ENCODE peak calls at places on chromosomes 16 and 17, in five cellular contexts. One of them, this sample, is unnamed.

GRCh38 chr16:30949655-30950515 is 1.0 kb downstream of the ORAI3 start:
- DNase-seq in ascending aorta: peak
- DNase-seq in CD8-positive, alpha-beta memory T cell: no peak
- DNase-seq in CD8-positive, alpha-beta T cell: no peak
- DNase-seq in coronary artery: peak
- DNase-seq in this sample: peak

GRCh38 chr16:30902070-30902972 is 5.9 kb downstream of the CTF1 start:
- DNase-seq in ascending aorta: no peak
- DNase-seq in CD8-positive, alpha-beta memory T cell: peak
- DNase-seq in CD8-positive, alpha-beta T cell: no peak
- DNase-seq in coronary artery: no peak
- DNase-seq in this sample: no peak

GRCh38 chr16:1942810-1943726 is at the start of gene MSRB1:
- DNase-seq in ascending aorta: peak
- DNase-seq in CD8-positive, alpha-beta memory T cell: peak
- DNase-seq in CD8-positive, alpha-beta T cell: peak
- DNase-seq in coronary artery: peak
- DNase-seq in this sample: peak

GRCh38 chr16:70476272-70477020 is 22.1 kb downstream of the FCSK start:
- DNase-seq in ascending aorta: no peak
- DNase-seq in CD8-positive, alpha-beta memory T cell: no peak
- DNase-seq in CD8-positive, alpha-beta T cell: no peak
- DNase-seq in coronary artery: no peak
- DNase-seq in this sample: peak

GRCh38 chr17:948284-948852 is 31.2 kb downstream of the NXN start:
- DNase-seq in ascending aorta: no peak
- DNase-seq in CD8-positive, alpha-beta memory T cell: no peak
- DNase-seq in CD8-positive, alpha-beta T cell: no peak
- DNase-seq in coronary artery: no peak
- DNase-seq in this sample: no peak

GRCh38 chr17:29929006-29929543 is 953 bp downstream of the SSH2 start:
- DNase-seq in ascending aorta: no peak
- DNase-seq in CD8-positive, alpha-beta memory T cell: no peak
- DNase-seq in CD8-positive, alpha-beta T cell: no peak
- DNase-seq in coronary artery: no peak
- DNase-seq in this sample: peak

GRCh38 chr17:28712037-28712704 is 483 bp upstream of the PROCA1 start:
- DNase-seq in ascending aorta: peak
- DNase-seq in CD8-positive, alpha-beta memory T cell: peak
- DNase-seq in CD8-positive, alpha-beta T cell: no peak
- DNase-seq in coronary artery: no peak
- DNase-seq in this sample: no peak

GRCh38 chr17:81027038-81027437 is 7.9 kb upstream of the BAIAP2 start:
- DNase-seq in ascending aorta: no peak
- DNase-seq in CD8-positive, alpha-beta memory T cell: no peak
- DNase-seq in CD8-positive, alpha-beta T cell: no peak
- DNase-seq in coronary artery: no peak
- DNase-seq in this sample: no peak

GRCh38 chr16:61887903-61888302 is 148.3 kb downstream of the CDH8 start:
- DNase-seq in ascending aorta: no peak
- DNase-seq in CD8-positive, alpha-beta memory T cell: no peak
- DNase-seq in CD8-positive, alpha-beta T cell: no peak
- DNase-seq in coronary artery: no peak
- DNase-seq in this sample: peak

GRCh38 chr17:33290156-33290697 is 2.9 kb downstream of the ASIC2 start:
- DNase-seq in ascending aorta: no peak
- DNase-seq in CD8-positive, alpha-beta memory T cell: no peak
- DNase-seq in CD8-positive, alpha-beta T cell: no peak
- DNase-seq in coronary artery: no peak
- DNase-seq in this sample: no peak

GRCh38 chr17:8163978-8164814 is 1.4 kb upstream of the VAMP2 start:
- DNase-seq in ascending aorta: peak
- DNase-seq in CD8-positive, alpha-beta memory T cell: peak
- DNase-seq in CD8-positive, alpha-beta T cell: no peak
- DNase-seq in coronary artery: peak
- DNase-seq in this sample: no peak

GRCh38 chr17:57394375-57394774 is 138.1 kb downstream of the MSI2 start:
- DNase-seq in ascending aorta: no peak
- DNase-seq in CD8-positive, alpha-beta memory T cell: no peak
- DNase-seq in CD8-positive, alpha-beta T cell: no peak
- DNase-seq in coronary artery: no peak
- DNase-seq in this sample: no peak

GRCh38 chr17:57399690-57400089 is 143.4 kb downstream of the MSI2 start:
- DNase-seq in ascending aorta: no peak
- DNase-seq in CD8-positive, alpha-beta memory T cell: no peak
- DNase-seq in CD8-positive, alpha-beta T cell: no peak
- DNase-seq in coronary artery: no peak
- DNase-seq in this sample: no peak

GRCh38 chr17:57396515-57396921 is 140.2 kb downstream of the MSI2 start:
- DNase-seq in ascending aorta: no peak
- DNase-seq in CD8-positive, alpha-beta memory T cell: no peak
- DNase-seq in CD8-positive, alpha-beta T cell: no peak
- DNase-seq in coronary artery: no peak
- DNase-seq in this sample: no peak

GRCh38 chr17:57395721-57396321 is 139.5 kb downstream of the MSI2 start:
- DNase-seq in ascending aorta: no peak
- DNase-seq in CD8-positive, alpha-beta memory T cell: no peak
- DNase-seq in CD8-positive, alpha-beta T cell: no peak
- DNase-seq in coronary artery: no peak
- DNase-seq in this sample: no peak

DNA sequence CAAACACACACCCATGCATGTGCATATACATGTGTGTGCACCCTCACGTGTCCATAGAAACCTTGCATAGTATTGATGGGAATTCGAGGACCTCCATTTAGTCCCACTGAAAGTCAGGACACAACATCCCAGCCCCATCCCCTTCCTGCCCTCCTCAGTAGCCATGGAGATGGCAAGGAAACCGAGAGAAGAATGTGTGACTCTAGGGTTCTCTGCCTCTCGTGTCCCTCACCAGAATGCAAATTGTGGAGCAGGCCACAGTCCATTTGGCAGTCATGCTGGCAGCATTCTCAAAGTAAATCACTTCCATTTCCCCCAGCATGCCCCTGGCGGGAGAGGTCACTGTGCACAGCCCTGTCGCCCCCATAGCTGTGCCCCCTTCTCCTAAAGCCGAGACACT is 141.1 kb downstream of the MSI2 start:
- DNase-seq in ascending aorta: no peak
- DNase-seq in CD8-positive, alpha-beta memory T cell: no peak
- DNase-seq in CD8-positive, alpha-beta T cell: no peak
- DNase-seq in coronary artery: no peak
- DNase-seq in this sample: no peak
- H3K27ac ChIP-seq in ascending aorta: no peak
- H3K27ac ChIP-seq in CD8-positive, alpha-beta memory T cell: no peak
- H3K27ac ChIP-seq in CD8-positive, alpha-beta T cell: no peak
- H3K27ac ChIP-seq in coronary artery: no peak
- H3K27ac ChIP-seq in this sample: no peak

GRCh38 chr17:18949566-18949965 is 2.4 kb upstream of the SLC5A10 start:
- DNase-seq in ascending aorta: no peak
- DNase-seq in CD8-positive, alpha-beta memory T cell: no peak
- DNase-seq in CD8-positive, alpha-beta T cell: no peak
- DNase-seq in coronary artery: no peak
- DNase-seq in this sample: no peak

GRCh38 chr17:18953231-18953728 is 1.3 kb downstream of the SLC5A10 start:
- DNase-seq in ascending aorta: no peak
- DNase-seq in CD8-positive, alpha-beta memory T cell: no peak
- DNase-seq in CD8-positive, alpha-beta T cell: no peak
- DNase-seq in coronary artery: no peak
- DNase-seq in this sample: no peak

GRCh38 chr17:18948476-18949006 is 3.4 kb upstream of the SLC5A10 start:
- DNase-seq in ascending aorta: no peak
- DNase-seq in CD8-positive, alpha-beta memory T cell: no peak
- DNase-seq in CD8-positive, alpha-beta T cell: no peak
- DNase-seq in coronary artery: no peak
- DNase-seq in this sample: no peak

GRCh38 chr17:18951941-18952842 is at the start of gene SLC5A10:
- DNase-seq in ascending aorta: no peak
- DNase-seq in CD8-positive, alpha-beta memory T cell: no peak
- DNase-seq in CD8-positive, alpha-beta T cell: no peak
- DNase-seq in coronary artery: no peak
- DNase-seq in this sample: no peak

DNA sequence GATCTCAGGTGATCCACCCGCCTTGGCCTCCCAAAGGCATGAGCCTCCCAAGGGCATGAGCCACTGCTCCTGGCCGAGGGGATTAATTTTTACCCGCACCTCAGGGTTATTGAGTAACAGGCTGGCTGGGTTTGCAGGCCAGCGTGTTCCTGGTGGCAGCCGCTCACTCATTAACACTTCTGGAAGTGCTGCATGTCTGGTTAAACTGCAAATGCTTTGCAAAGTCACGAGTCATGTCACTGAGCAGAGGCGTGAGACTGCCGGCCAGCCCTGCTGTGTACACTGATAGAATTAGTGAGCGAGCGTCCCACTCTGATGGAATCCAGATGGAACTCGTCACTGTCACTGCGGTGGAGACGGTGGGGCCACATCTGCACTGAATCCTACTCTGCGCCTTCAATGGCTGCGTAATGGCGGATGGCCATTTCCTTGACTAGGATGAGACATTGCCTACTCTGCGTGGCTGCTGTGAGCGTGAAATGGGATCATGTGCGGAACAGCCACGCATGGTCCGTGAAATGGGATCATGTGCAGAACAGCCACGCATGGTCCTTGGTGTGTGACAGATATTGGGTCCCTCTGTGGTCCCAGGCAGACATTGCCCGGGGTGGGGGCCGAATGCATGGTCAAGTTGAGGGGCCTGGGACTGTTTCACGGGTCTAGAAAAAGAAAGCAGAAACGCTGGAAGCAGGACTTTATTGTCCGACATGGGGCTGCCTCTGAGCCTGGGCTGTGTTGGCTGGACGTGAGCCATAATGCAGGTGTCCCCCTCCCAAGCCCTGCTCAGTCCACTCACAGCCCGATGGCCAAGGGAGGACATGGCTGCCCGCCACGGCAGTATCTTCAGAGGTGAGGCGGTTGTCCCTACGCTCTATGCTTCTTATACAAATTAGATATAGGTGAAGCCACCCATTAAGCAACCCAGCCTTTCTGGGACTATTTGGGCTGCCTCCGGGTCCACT is 740 bp upstream of the SLC5A10 start:
- DNase-seq in ascending aorta: no peak
- DNase-seq in CD8-positive, alpha-beta memory T cell: no peak
- DNase-seq in CD8-positive, alpha-beta T cell: no peak
- DNase-seq in coronary artery: no peak
- DNase-seq in this sample: no peak
- H3K27ac ChIP-seq in ascending aorta: no peak
- H3K27ac ChIP-seq in CD8-positive, alpha-beta memory T cell: no peak
- H3K27ac ChIP-seq in CD8-positive, alpha-beta T cell: no peak
- H3K27ac ChIP-seq in coronary artery: no peak
- H3K27ac ChIP-seq in this sample: no peak

DNA sequence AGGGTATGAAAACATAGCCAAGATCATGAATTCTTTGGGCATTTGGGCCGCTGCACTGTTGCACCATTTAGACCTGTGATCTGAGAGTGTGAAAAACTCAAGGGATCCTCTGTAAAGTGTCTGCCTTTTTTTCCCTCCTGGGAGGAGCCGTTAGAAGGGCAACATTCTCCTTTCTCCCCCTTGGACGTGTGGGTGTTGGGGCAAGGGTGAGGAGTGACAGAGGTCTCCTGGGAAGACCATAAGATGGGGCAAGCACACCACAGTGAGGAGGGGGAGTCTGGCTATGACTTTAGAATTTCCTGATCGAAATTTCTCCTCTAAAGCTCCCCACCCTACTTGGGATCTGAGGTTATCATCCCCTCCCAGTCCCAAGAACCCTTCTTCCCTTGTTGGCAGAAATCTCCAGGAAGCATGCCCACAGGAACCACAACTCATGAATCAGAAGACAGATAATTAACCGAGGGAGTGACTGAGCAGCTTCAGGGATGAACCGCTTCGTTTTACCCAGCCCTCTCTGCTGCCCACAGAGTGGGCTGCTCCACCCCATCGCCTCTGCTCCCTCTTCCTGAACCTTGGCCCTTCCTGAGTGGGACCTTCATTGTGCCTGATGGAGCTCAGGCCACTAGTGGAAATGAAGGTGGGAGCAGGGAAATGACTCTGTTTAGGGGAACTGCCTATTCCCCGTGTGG is 4.2 kb downstream of the ITGB3 start:
- DNase-seq in ascending aorta: no peak
- DNase-seq in CD8-positive, alpha-beta memory T cell: no peak
- DNase-seq in CD8-positive, alpha-beta T cell: no peak
- DNase-seq in coronary artery: no peak
- DNase-seq in this sample: peak
- H3K27ac ChIP-seq in ascending aorta: peak
- H3K27ac ChIP-seq in CD8-positive, alpha-beta memory T cell: no peak
- H3K27ac ChIP-seq in CD8-positive, alpha-beta T cell: no peak
- H3K27ac ChIP-seq in coronary artery: no peak
- H3K27ac ChIP-seq in this sample: no peak

DNA sequence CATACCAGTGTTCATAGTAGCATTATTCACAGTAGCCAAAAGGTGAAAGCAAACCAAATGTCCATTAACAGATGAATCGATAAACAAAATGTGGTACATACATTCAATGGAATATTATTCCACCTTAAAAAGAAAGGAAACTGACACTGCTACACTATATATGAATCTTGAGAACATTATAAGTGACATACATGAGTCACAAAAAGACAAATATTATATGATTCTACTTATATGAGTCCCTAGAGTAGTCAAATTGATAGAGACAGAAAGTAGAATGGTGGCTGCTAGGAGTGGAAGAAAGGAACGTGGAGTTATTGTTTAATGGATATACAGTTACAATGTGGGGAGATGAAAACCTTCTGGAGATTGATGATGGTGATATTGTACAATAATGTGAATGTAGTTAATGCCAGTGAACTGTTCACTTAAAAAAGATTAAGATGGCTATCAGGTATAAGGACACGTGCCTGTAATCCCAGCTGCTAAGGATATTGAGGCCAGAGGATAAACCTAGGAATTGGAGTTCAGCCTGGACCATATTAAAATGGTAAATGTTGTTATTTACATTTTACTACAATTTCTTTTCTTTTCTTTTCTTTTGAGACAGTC is 20.2 kb upstream of the TRIM37 start:
- DNase-seq in ascending aorta: no peak
- DNase-seq in CD8-positive, alpha-beta memory T cell: no peak
- DNase-seq in CD8-positive, alpha-beta T cell: no peak
- DNase-seq in coronary artery: no peak
- DNase-seq in this sample: no peak
- H3K27ac ChIP-seq in ascending aorta: no peak
- H3K27ac ChIP-seq in CD8-positive, alpha-beta memory T cell: no peak
- H3K27ac ChIP-seq in CD8-positive, alpha-beta T cell: no peak
- H3K27ac ChIP-seq in coronary artery: no peak
- H3K27ac ChIP-seq in this sample: no peak

This sample was measured in foreskin keratinocyte.